ENCODE peak calls at places on chromosomes 2 and 18, in nine cellular contexts. D is tibial artery, B is RWPE2, U is breast epithelium, T is A549, E is psoas muscle, W is cardiac muscle cell, V is uterus, P is transverse colon. Z is an unnamed sample.

GRCh38 chr2:11234309-11234708 is 79.0 kb downstream of the SLC66A3 start:
- DNase-seq in D (no peak), B (no peak), U (no peak), T (no peak), E (no peak), W (peak; percentile 41), V (no peak), P (no peak), Z (no peak)

GRCh38 chr2:175373729-175374128 is 192.2 kb upstream of the ATP5MC3 start:
- DNase-seq in D (no peak), B (no peak), U (no peak), T (no peak), E (no peak), W (no peak), V (no peak), P (no peak), Z (no peak)

GRCh38 chr18:43236921-43237320 is 40.4 kb downstream of the SYT4 start:
- DNase-seq in D (no peak), B (no peak), U (no peak), T (no peak), E (no peak), W (peak; percentile 4), V (no peak), P (no peak), Z (no peak)

GRCh38 chr2:219557320-219557719 is 13.5 kb downstream of the TMEM198 start:
- DNase-seq in D (no peak), B (no peak), U (no peak), T (no peak), E (no peak), W (no peak), V (no peak), P (no peak), Z (no peak)

GRCh38 chr2:112156152-112156986 is 18.2 kb downstream of the FBLN7 start:
- DNase-seq in D (no peak), B (no peak), U (no peak), T (no peak), E (no peak), W (peak; percentile 72), V (no peak), P (no peak), Z (no peak)

GRCh38 chr18:61394983-61395382 is 61.8 kb downstream of the CDH20 start:
- DNase-seq in D (no peak), B (no peak), U (no peak), T (no peak), E (no peak), W (peak; percentile 35), V (no peak), P (no peak), Z (no peak)

GRCh38 chr2:232988444-232988843 is 24.6 kb downstream of the NGEF start:
- DNase-seq in D (no peak), B (peak; percentile 94), U (peak; percentile 60), T (peak; percentile 98), E (peak; percentile 39), W (peak; percentile 86), V (peak; percentile 69), P (peak; percentile 80), Z (peak; percentile 95)

GRCh38 chr2:75221872-75222271 is 22.6 kb upstream of the TACR1 start:
- DNase-seq in D (no peak), B (no peak), U (no peak), T (no peak), E (no peak), W (peak; percentile 45), V (no peak), P (no peak), Z (no peak)

GRCh38 chr2:201797175-201797840 is 9.0 kb upstream of the CDK15 start:
- DNase-seq in D (no peak), B (no peak), U (no peak), T (no peak), E (no peak), W (no peak), V (no peak), P (no peak), Z (no peak)

GRCh38 chr2:63300835-63301234 is 250.2 kb downstream of the OTX1 start:
- DNase-seq in D (no peak), B (no peak), U (no peak), T (peak; percentile 35), E (no peak), W (no peak), V (no peak), P (no peak), Z (no peak)

GRCh38 chr2:63301481-63301880 is 250.9 kb downstream of the OTX1 start:
- DNase-seq in D (no peak), B (no peak), U (no peak), T (peak; percentile 9), E (no peak), W (peak; percentile 1), V (no peak), P (no peak), Z (no peak)
- H3K9me3 ChIP-seq in D (peaks cover 6% of the 10 kb centered on the region), B (peaks cover 10% of the 10 kb centered on the region), U (peaks cover 81% of the 10 kb centered on the region), T (peaks cover 40% of the 10 kb centered on the region), E (peaks cover 14% of the 10 kb centered on the region), W (no peaks in the 10 kb centered on the region), V (peaks cover 59% of the 10 kb centered on the region), P (peaks cover 35% of the 10 kb centered on the region), Z (peaks cover 21% of the 10 kb centered on the region)

GRCh38 chr2:217936952-217937351 is 65.8 kb downstream of the TNS1 start:
- DNase-seq in D (no peak), B (no peak), U (no peak), T (no peak), E (no peak), W (no peak), V (no peak), P (no peak), Z (no peak)

GRCh38 chr2:217939220-217939619 is 63.6 kb downstream of the TNS1 start:
- DNase-seq in D (no peak), B (no peak), U (no peak), T (no peak), E (peak; percentile 3), W (no peak), V (no peak), P (no peak), Z (no peak)

GRCh38 chr2:217935901-217936684 is 66.7 kb downstream of the TNS1 start:
- DNase-seq in D (no peak), B (no peak), U (no peak), T (no peak), E (peak; percentile 15), W (peak; percentile 84), V (no peak), P (no peak), Z (no peak)

GRCh38 chr2:217938038-217938437 is 64.8 kb downstream of the TNS1 start:
- DNase-seq in D (no peak), B (no peak), U (no peak), T (no peak), E (peak; percentile 37), W (no peak), V (no peak), P (no peak), Z (no peak)

DNA sequence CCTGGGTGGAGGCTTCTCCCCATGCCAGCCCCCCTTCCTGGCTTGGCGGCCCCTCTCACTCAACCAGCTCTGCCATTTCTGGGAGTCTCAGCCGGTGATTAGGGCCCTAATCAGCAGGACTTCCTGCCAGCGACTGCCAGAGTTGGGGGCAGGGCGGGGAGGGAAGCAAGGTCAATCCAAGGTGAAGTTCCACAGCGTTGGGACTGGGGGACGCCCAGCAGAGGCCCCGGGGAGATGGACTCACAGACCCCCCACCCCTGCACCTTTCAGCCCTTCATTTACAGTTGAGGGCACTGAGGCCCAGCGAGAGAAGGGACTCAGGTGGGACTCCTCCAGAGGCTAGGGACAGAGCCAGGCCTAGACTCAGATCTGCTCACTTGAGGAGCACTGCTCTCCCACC is 65.3 kb downstream of the TNS1 start:
- DNase-seq in D (no peak), B (no peak), U (no peak), T (no peak), E (peak; percentile 33), W (peak; percentile 49), V (no peak), P (no peak), Z (peak; percentile 64)
- H3K27ac ChIP-seq in D (peak overlapping the region; percentile 98), B (peak overlapping the region; percentile 96), U (peak overlapping the region; percentile 91), T (peak overlapping the region; percentile 27), E (peak overlapping the region; percentile 87), W (peak overlapping the region; percentile 53), V (peak overlapping the region; percentile 97), P (peak overlapping the region; percentile 85), Z (peak overlapping the region; percentile 68)

GRCh38 chr2:24885221-24886113 is 34.6 kb downstream of the ADCY3 start:
- DNase-seq in D (no peak), B (no peak), U (no peak), T (no peak), E (no peak), W (peak; percentile 21), V (no peak), P (no peak), Z (no peak)

GRCh38 chr2:24883946-24884345 is 36.1 kb downstream of the ADCY3 start:
- DNase-seq in D (no peak), B (no peak), U (no peak), T (no peak), E (no peak), W (peak; percentile 65), V (peak; percentile 44), P (no peak), Z (peak; percentile 48)

GRCh38 chr2:24881158-24881557 is 38.9 kb downstream of the ADCY3 start:
- DNase-seq in D (no peak), B (no peak), U (no peak), T (no peak), E (no peak), W (no peak), V (no peak), P (no peak), Z (no peak)

GRCh38 chr2:24878341-24878740 is 41.7 kb downstream of the ADCY3 start:
- DNase-seq in D (no peak), B (no peak), U (no peak), T (no peak), E (no peak), W (no peak), V (no peak), P (no peak), Z (no peak)

GRCh38 chr2:24881623-24882022 is 38.4 kb downstream of the ADCY3 start:
- DNase-seq in D (no peak), B (no peak), U (no peak), T (no peak), E (no peak), W (no peak), V (no peak), P (no peak), Z (no peak)
- TF ChIP-seq CTCF in D (no peak), B (no peak), U (no peak), T (no peak), E (no peak), W (no peak), V (no peak), P (no peak), Z (no peak)

GRCh38 chr18:78573773-78574172 is 405.8 kb upstream of the SALL3 start:
- DNase-seq in D (no peak), B (no peak), U (no peak), T (no peak), E (no peak), W (no peak), V (no peak), P (no peak), Z (no peak)

GRCh38 chr18:78571063-78571785 is 408.4 kb upstream of the SALL3 start:
- DNase-seq in D (no peak), B (no peak), U (no peak), T (no peak), E (no peak), W (no peak), V (no peak), P (no peak), Z (no peak)

GRCh38 chr18:78576967-78577366 is 402.7 kb upstream of the SALL3 start:
- DNase-seq in D (no peak), B (no peak), U (no peak), T (no peak), E (no peak), W (no peak), V (no peak), P (no peak), Z (no peak)

GRCh38 chr18:78566720-78567119 is 412.9 kb upstream of the SALL3 start:
- DNase-seq in D (no peak), B (no peak), U (no peak), T (no peak), E (no peak), W (no peak), V (no peak), P (no peak), Z (no peak)

GRCh38 chr18:78571831-78572347 is 407.7 kb upstream of the SALL3 start:
- DNase-seq in D (no peak), B (no peak), U (no peak), T (no peak), E (no peak), W (no peak), V (no peak), P (no peak), Z (no peak)
- H3K9me3 ChIP-seq in D (no peaks in the 10 kb centered on the region), B (peaks cover 4% of the 10 kb centered on the region), U (peaks cover 53% of the 10 kb centered on the region), T (no peaks in the 10 kb centered on the region), E (peaks cover 3% of the 10 kb centered on the region), W (no peaks in the 10 kb centered on the region), V (peaks cover 3% of the 10 kb centered on the region), P (peaks cover 11% of the 10 kb centered on the region), Z (no peaks in the 10 kb centered on the region)

Z was measured in adrenal gland.